ENCODE peak calls at places on chromosomes 4 and X, in nine cellular contexts. One of them, this sample, is unnamed.

GRCh38 chrX:39609941-39610340 is 487.8 kb downstream of the BCOR start:
- DNase-seq in fibroblast of lung: no peak
- DNase-seq in esophagus muscularis mucosa: no peak
- DNase-seq in WERI-Rb-1: no peak
- DNase-seq in brain microvascular endothelial cell: no peak
- DNase-seq in mesenchymal stem cell: no peak
- DNase-seq in neural progenitor cell: no peak
- DNase-seq in CD8-positive, alpha-beta T cell: no peak
- DNase-seq in stomach: no peak
- DNase-seq in this sample: no peak

GRCh38 chr4:113471141-113471860 is 290.2 kb downstream of the CAMK2D start:
- DNase-seq in esophagus muscularis mucosa: no peak
- DNase-seq in brain microvascular endothelial cell: no peak
- DNase-seq in stomach: no peak
- DNase-seq in WERI-Rb-1: no peak
- DNase-seq in neural progenitor cell: no peak
- DNase-seq in mesenchymal stem cell: no peak
- DNase-seq in fibroblast of lung: peak; percentile 73
- DNase-seq in CD8-positive, alpha-beta T cell: no peak
- DNase-seq in this sample: no peak

GRCh38 chr4:148574502-148574901 is 132.3 kb upstream of the NR3C2 start:
- DNase-seq in mesenchymal stem cell: no peak
- DNase-seq in stomach: no peak
- DNase-seq in WERI-Rb-1: no peak
- DNase-seq in CD8-positive, alpha-beta T cell: no peak
- DNase-seq in neural progenitor cell: no peak
- DNase-seq in fibroblast of lung: peak; percentile 63
- DNase-seq in brain microvascular endothelial cell: peak; percentile 37
- DNase-seq in esophagus muscularis mucosa: no peak
- DNase-seq in this sample: no peak

GRCh38 chr4:184103755-184104367 is 113.8 kb downstream of the ENPP6 start:
- DNase-seq in neural progenitor cell: peak; percentile 65
- DNase-seq in esophagus muscularis mucosa: no peak
- DNase-seq in stomach: no peak
- DNase-seq in CD8-positive, alpha-beta T cell: no peak
- DNase-seq in mesenchymal stem cell: peak; percentile 6
- DNase-seq in brain microvascular endothelial cell: no peak
- DNase-seq in WERI-Rb-1: no peak
- DNase-seq in fibroblast of lung: no peak
- DNase-seq in this sample: peak; percentile 71

GRCh38 chr4:164304861-164305260 is 449.1 kb upstream of the SMIM31 start:
- DNase-seq in fibroblast of lung: peak; percentile 58
- DNase-seq in neural progenitor cell: no peak
- DNase-seq in stomach: no peak
- DNase-seq in brain microvascular endothelial cell: no peak
- DNase-seq in WERI-Rb-1: no peak
- DNase-seq in mesenchymal stem cell: no peak
- DNase-seq in CD8-positive, alpha-beta T cell: no peak
- DNase-seq in esophagus muscularis mucosa: no peak
- DNase-seq in this sample: no peak

GRCh38 chrX:13029341-13029740 is 15.1 kb downstream of the FAM9C start:
- DNase-seq in CD8-positive, alpha-beta T cell: peak; percentile 21
- DNase-seq in mesenchymal stem cell: peak; percentile 41
- DNase-seq in esophagus muscularis mucosa: no peak
- DNase-seq in WERI-Rb-1: no peak
- DNase-seq in fibroblast of lung: peak; percentile 55
- DNase-seq in neural progenitor cell: no peak
- DNase-seq in brain microvascular endothelial cell: peak; percentile 28
- DNase-seq in stomach: peak; percentile 71
- DNase-seq in this sample: no peak

GRCh38 chr4:129929052-129929451 is 833.1 kb downstream of the C4orf33 start:
- DNase-seq in CD8-positive, alpha-beta T cell: no peak
- DNase-seq in mesenchymal stem cell: no peak
- DNase-seq in WERI-Rb-1: peak; percentile 46
- DNase-seq in fibroblast of lung: no peak
- DNase-seq in esophagus muscularis mucosa: no peak
- DNase-seq in brain microvascular endothelial cell: no peak
- DNase-seq in neural progenitor cell: peak; percentile 45
- DNase-seq in stomach: no peak
- DNase-seq in this sample: peak; percentile 1

GRCh38 chr4:73740353-73740778 is at the start of gene CXCL8:
- DNase-seq in CD8-positive, alpha-beta T cell: no peak
- DNase-seq in mesenchymal stem cell: peak; percentile 96
- DNase-seq in esophagus muscularis mucosa: no peak
- DNase-seq in neural progenitor cell: no peak
- DNase-seq in brain microvascular endothelial cell: peak; percentile 96
- DNase-seq in WERI-Rb-1: no peak
- DNase-seq in fibroblast of lung: peak; percentile 93
- DNase-seq in stomach: peak; percentile 70
- DNase-seq in this sample: no peak

GRCh38 chr4:83490876-83491450 is 6.1 kb upstream of the ABRAXAS1 start:
- DNase-seq in brain microvascular endothelial cell: peak; percentile 2
- DNase-seq in fibroblast of lung: peak; percentile 24
- DNase-seq in neural progenitor cell: peak; percentile 42
- DNase-seq in stomach: no peak
- DNase-seq in mesenchymal stem cell: peak; percentile 53
- DNase-seq in CD8-positive, alpha-beta T cell: no peak
- DNase-seq in esophagus muscularis mucosa: no peak
- DNase-seq in WERI-Rb-1: no peak
- DNase-seq in this sample: peak; percentile 39

GRCh38 chr4:77449162-77449561 is 156.5 kb upstream of the CXCL13 start:
- DNase-seq in brain microvascular endothelial cell: no peak
- DNase-seq in CD8-positive, alpha-beta T cell: no peak
- DNase-seq in esophagus muscularis mucosa: no peak
- DNase-seq in WERI-Rb-1: no peak
- DNase-seq in stomach: no peak
- DNase-seq in fibroblast of lung: peak; percentile 3
- DNase-seq in mesenchymal stem cell: no peak
- DNase-seq in neural progenitor cell: no peak
- DNase-seq in this sample: no peak

GRCh38 chrX:41796577-41796976 is 72.6 kb downstream of the GPR82 start:
- DNase-seq in fibroblast of lung: no peak
- DNase-seq in neural progenitor cell: no peak
- DNase-seq in stomach: no peak
- DNase-seq in brain microvascular endothelial cell: no peak
- DNase-seq in CD8-positive, alpha-beta T cell: no peak
- DNase-seq in WERI-Rb-1: no peak
- DNase-seq in mesenchymal stem cell: no peak
- DNase-seq in esophagus muscularis mucosa: no peak
- DNase-seq in this sample: no peak

GRCh38 chrX:41667631-41668030 is 21.1 kb upstream of the GPR34 start:
- DNase-seq in CD8-positive, alpha-beta T cell: no peak
- DNase-seq in mesenchymal stem cell: no peak
- DNase-seq in brain microvascular endothelial cell: no peak
- DNase-seq in stomach: no peak
- DNase-seq in neural progenitor cell: no peak
- DNase-seq in fibroblast of lung: peak; percentile 29
- DNase-seq in WERI-Rb-1: no peak
- DNase-seq in esophagus muscularis mucosa: no peak
- DNase-seq in this sample: no peak

DNA sequence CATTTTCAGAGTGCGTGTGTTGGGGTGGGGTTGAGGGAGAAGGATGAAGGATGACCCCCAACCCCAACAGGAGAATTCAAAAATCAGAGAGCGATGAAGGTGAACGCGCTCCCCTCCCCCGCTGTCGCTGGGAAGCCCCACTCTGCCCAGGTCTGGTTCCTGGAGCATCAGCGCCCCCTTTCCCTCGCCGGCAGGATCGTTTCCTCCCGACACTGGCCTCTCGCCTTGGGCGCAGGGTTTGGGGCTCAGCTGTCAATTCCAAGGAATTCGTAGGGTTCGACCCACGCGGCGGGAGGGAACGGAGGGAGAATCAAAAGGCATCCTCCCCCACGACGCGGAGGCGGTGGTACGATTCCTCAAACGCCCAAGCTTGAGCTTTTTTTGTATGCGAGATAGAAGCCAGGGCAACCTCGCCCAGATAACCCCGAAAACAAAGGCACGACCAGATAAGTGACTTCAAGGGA is 997 bp upstream of the PDGFRA start:
- DNase-seq in fibroblast of lung: peak; percentile 68
- DNase-seq in mesenchymal stem cell: peak; percentile 89
- DNase-seq in stomach: peak; percentile 59
- DNase-seq in WERI-Rb-1: no peak
- DNase-seq in brain microvascular endothelial cell: peak; percentile 67
- DNase-seq in neural progenitor cell: peak; percentile 92
- DNase-seq in CD8-positive, alpha-beta T cell: no peak
- DNase-seq in esophagus muscularis mucosa: peak; percentile 95
- DNase-seq in this sample: peak; percentile 92
- H3K4me3 ChIP-seq in fibroblast of lung: peak overlapping the region; percentile 96
- H3K4me3 ChIP-seq in mesenchymal stem cell: peak overlapping the region; percentile 64
- H3K4me3 ChIP-seq in stomach: peak overlapping the region; percentile 36
- H3K4me3 ChIP-seq in WERI-Rb-1: no peak overlapping the region
- H3K4me3 ChIP-seq in brain microvascular endothelial cell: peak overlapping the region; percentile 66
- H3K4me3 ChIP-seq in neural progenitor cell: peak overlapping the region; percentile 57
- H3K4me3 ChIP-seq in CD8-positive, alpha-beta T cell: peak overlapping the region; percentile 37
- H3K4me3 ChIP-seq in esophagus muscularis mucosa: peak overlapping the region; percentile 71
- H3K4me3 ChIP-seq in this sample: peak overlapping the region; percentile 45

GRCh38 chrX:69074726-69075125 is 90.5 kb downstream of the PJA1 start:
- DNase-seq in neural progenitor cell: no peak
- DNase-seq in esophagus muscularis mucosa: no peak
- DNase-seq in fibroblast of lung: no peak
- DNase-seq in stomach: no peak
- DNase-seq in CD8-positive, alpha-beta T cell: no peak
- DNase-seq in brain microvascular endothelial cell: no peak
- DNase-seq in mesenchymal stem cell: no peak
- DNase-seq in WERI-Rb-1: no peak
- DNase-seq in this sample: no peak
- H3K27me3 ChIP-seq in neural progenitor cell: no peaks in the 10 kb centered on the region
- H3K27me3 ChIP-seq in esophagus muscularis mucosa: no peaks in the 10 kb centered on the region
- H3K27me3 ChIP-seq in fibroblast of lung: no peaks in the 10 kb centered on the region
- H3K27me3 ChIP-seq in stomach: no peaks in the 10 kb centered on the region
- H3K27me3 ChIP-seq in CD8-positive, alpha-beta T cell: no peaks in the 10 kb centered on the region
- H3K27me3 ChIP-seq in brain microvascular endothelial cell: no peaks in the 10 kb centered on the region
- H3K27me3 ChIP-seq in mesenchymal stem cell: peaks cover 84% of the 10 kb centered on the region
- H3K27me3 ChIP-seq in WERI-Rb-1: no peaks in the 10 kb centered on the region
- H3K27me3 ChIP-seq in this sample: no peaks in the 10 kb centered on the region

DNA sequence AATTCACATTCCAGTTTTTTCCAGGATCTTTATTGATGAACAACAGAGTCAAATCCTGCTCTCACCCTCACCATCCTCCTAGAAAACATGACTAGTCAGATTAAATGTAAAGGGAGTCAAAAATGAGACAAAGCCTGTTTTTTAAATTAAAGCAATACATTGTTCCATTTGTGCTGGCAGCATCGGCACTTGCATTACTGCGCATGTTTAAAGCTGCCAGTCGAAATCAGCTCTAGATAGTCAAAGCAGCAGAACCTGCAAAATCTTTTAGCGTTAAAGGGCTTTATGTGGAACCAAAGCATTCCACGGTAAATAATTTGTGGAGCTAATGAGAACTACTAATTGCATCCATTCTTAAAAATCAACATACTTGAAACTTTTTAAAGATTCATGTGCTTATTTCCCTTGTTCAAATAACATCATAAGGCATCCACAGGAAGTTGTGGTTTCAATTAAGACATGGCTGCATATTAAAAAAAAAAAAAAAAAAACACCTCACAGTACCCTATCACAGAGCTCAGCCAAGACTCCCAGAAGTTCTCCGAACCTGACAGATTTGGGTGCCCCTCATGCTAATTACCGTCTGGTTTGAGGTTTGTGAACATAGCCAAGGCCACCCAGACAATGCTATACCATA is 82.2 kb downstream of the SH3KBP1 start:
- DNase-seq in fibroblast of lung: no peak
- DNase-seq in neural progenitor cell: no peak
- DNase-seq in CD8-positive, alpha-beta T cell: no peak
- DNase-seq in mesenchymal stem cell: no peak
- DNase-seq in esophagus muscularis mucosa: no peak
- DNase-seq in brain microvascular endothelial cell: no peak
- DNase-seq in stomach: no peak
- DNase-seq in WERI-Rb-1: no peak
- DNase-seq in this sample: no peak
- H3K4me3 ChIP-seq in fibroblast of lung: no peak overlapping the region
- H3K4me3 ChIP-seq in neural progenitor cell: no peak overlapping the region
- H3K4me3 ChIP-seq in CD8-positive, alpha-beta T cell: peak overlapping the region; percentile 52
- H3K4me3 ChIP-seq in mesenchymal stem cell: no peak overlapping the region
- H3K4me3 ChIP-seq in esophagus muscularis mucosa: no peak overlapping the region
- H3K4me3 ChIP-seq in brain microvascular endothelial cell: no peak overlapping the region
- H3K4me3 ChIP-seq in stomach: no peak overlapping the region
- H3K4me3 ChIP-seq in WERI-Rb-1: no peak overlapping the region
- H3K4me3 ChIP-seq in this sample: no peak overlapping the region

GRCh38 chr4:108168672-108169562 is at the start of gene LEF1:
- DNase-seq in esophagus muscularis mucosa: no peak
- DNase-seq in stomach: peak; percentile 34
- DNase-seq in WERI-Rb-1: peak; percentile 60
- DNase-seq in neural progenitor cell: peak; percentile 93
- DNase-seq in brain microvascular endothelial cell: peak; percentile 32
- DNase-seq in mesenchymal stem cell: peak; percentile 65
- DNase-seq in fibroblast of lung: peak; percentile 49
- DNase-seq in CD8-positive, alpha-beta T cell: peak; percentile 80
- DNase-seq in this sample: peak; percentile 87
- H3K27me3 ChIP-seq in esophagus muscularis mucosa: peaks cover 95% of the 10 kb centered on the region
- H3K27me3 ChIP-seq in stomach: peaks cover 36% of the 10 kb centered on the region
- H3K27me3 ChIP-seq in WERI-Rb-1: peaks cover 90% of the 10 kb centered on the region
- H3K27me3 ChIP-seq in neural progenitor cell: peaks cover 89% of the 10 kb centered on the region
- H3K27me3 ChIP-seq in brain microvascular endothelial cell: peaks cover 59% of the 10 kb centered on the region
- H3K27me3 ChIP-seq in mesenchymal stem cell: peaks cover 93% of the 10 kb centered on the region
- H3K27me3 ChIP-seq in fibroblast of lung: peaks cover 44% of the 10 kb centered on the region
- H3K27me3 ChIP-seq in CD8-positive, alpha-beta T cell: no peaks in the 10 kb centered on the region
- H3K27me3 ChIP-seq in this sample: peaks cover 100% of the 10 kb centered on the region

DNA sequence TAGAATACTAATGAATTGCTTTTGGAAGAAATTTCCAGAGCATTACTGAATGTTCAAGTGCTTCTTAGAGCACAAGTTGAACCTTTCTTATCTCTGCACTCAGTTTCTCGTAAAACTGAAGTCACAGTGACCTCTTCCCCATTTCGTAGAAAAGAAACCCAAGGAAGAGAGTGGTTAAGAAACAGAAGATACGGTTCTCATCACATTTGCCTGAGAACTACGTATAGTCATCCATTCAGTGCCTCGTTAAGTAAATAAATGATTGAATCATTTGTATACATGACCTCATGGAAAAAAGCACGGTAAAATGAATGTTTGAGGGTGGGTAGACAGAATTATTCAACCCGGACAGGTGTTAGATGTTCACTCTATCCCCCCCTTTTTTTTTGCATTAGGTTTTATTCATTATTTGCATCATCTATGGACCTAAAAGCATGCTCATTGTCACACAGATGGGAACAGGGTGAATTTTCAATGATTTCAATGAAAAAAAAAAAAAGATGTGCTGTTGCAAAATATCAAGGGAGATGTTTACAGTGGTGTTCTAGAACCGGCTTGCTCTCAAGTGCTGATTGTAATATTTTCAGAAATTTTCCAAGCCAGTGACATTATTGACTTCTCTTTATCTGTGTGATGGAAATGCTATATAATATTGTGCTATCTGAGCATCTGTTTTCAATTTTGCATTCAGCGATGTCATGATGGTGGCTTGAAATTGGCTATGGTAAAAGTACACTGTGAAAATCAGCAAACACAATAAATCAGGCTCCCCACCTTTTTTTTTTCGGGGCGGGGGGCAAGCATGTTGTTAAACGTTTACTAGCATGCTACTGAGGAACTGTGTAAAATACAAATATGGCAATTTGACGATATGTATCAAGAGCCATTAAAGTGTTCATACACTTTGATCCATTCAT is 4.3 kb downstream of the RHOH start:
- DNase-seq in neural progenitor cell: no peak
- DNase-seq in esophagus muscularis mucosa: no peak
- DNase-seq in stomach: no peak
- DNase-seq in WERI-Rb-1: no peak
- DNase-seq in fibroblast of lung: peak; percentile 26
- DNase-seq in brain microvascular endothelial cell: no peak
- DNase-seq in CD8-positive, alpha-beta T cell: no peak
- DNase-seq in mesenchymal stem cell: peak; percentile 91
- DNase-seq in this sample: no peak
- H3K4me3 ChIP-seq in neural progenitor cell: no peak overlapping the region
- H3K4me3 ChIP-seq in esophagus muscularis mucosa: peak overlapping the region; percentile 12
- H3K4me3 ChIP-seq in stomach: peak overlapping the region; percentile 22
- H3K4me3 ChIP-seq in WERI-Rb-1: no peak overlapping the region
- H3K4me3 ChIP-seq in fibroblast of lung: no peak overlapping the region
- H3K4me3 ChIP-seq in brain microvascular endothelial cell: no peak overlapping the region
- H3K4me3 ChIP-seq in CD8-positive, alpha-beta T cell: peak overlapping the region; percentile 87
- H3K4me3 ChIP-seq in mesenchymal stem cell: no peak overlapping the region
- H3K4me3 ChIP-seq in this sample: no peak overlapping the region